ENCODE peak calls at places on chromosomes 12 and 14, in eight cellular contexts. A is mammary epithelial cell; G is CD4-positive, CD25-positive, alpha-beta regulatory T cell; L is suprapubic skin; P is IMR-90; J is uterus; K is pancreas; O is Peyer's patch. M is an unnamed sample.

GRCh38 chr12:64569923-64570595 is 40.2 kb upstream of the RASSF3 start:
- DNase-seq in K (no peak), G (no peak), P (no peak), J (no peak), L (no peak), A (no peak), O (no peak), M (no peak)

GRCh38 chr12:69059465-69060457 is 126.8 kb upstream of the CPM start:
- DNase-seq in L (no peak), O (no peak), P (peak; percentile 96), G (no peak), K (no peak), J (no peak), A (peak; percentile 94), M (no peak)

GRCh38 chr12:77577756-77578155 is 252.9 kb upstream of the NAV3 start:
- DNase-seq in P (peak; percentile 40), O (no peak), K (no peak), A (no peak), G (no peak), L (no peak), J (no peak), M (no peak)

GRCh38 chr12:29066061-29066588 is 83.0 kb upstream of the FAR2 start:
- DNase-seq in G (no peak), L (no peak), J (no peak), A (peak; percentile 47), O (no peak), P (peak; percentile 50), K (no peak), M (no peak)

GRCh38 chr12:89765959-89766824 is 57.6 kb upstream of the ATP2B1 start:
- DNase-seq in G (no peak), K (no peak), J (no peak), O (no peak), A (no peak), P (no peak), L (no peak), M (no peak)

GRCh38 chr12:43428088-43428600 is 123.9 kb downstream of the ADAMTS20 start:
- DNase-seq in G (no peak), A (no peak), L (no peak), O (no peak), J (no peak), P (no peak), K (no peak), M (no peak)

GRCh38 chr14:51365241-51365940 is 125.3 kb downstream of the TMX1 start:
- DNase-seq in A (no peak), P (no peak), L (no peak), K (no peak), G (no peak), O (no peak), J (peak; percentile 24), M (no peak)

GRCh38 chr12:53381739-53382630 is 2.0 kb downstream of the SP1 start:
- DNase-seq in L (no peak), J (peak; percentile 46), O (peak; percentile 44), A (peak; percentile 95), G (peak; percentile 22), K (peak; percentile 48), P (peak; percentile 44), M (peak; percentile 45)

GRCh38 chr12:132222096-132222807 is 78.0 kb downstream of the NOC4L start:
- DNase-seq in A (peak; percentile 34), O (peak; percentile 67), P (peak; percentile 2), K (no peak), L (no peak), J (no peak), G (no peak), M (peak; percentile 62)

GRCh38 chr12:57940052-57940914 is 1.1 kb upstream of the ATP23 start:
- DNase-seq in A (peak; percentile 4), L (no peak), G (no peak), J (no peak), P (no peak), O (no peak), K (no peak), M (no peak)

GRCh38 chr14:78595797-78596196 is 425.6 kb downstream of the NRXN3 start:
- DNase-seq in J (no peak), K (no peak), L (no peak), G (no peak), P (no peak), A (no peak), O (no peak), M (no peak)

GRCh38 chr12:109656681-109657262 is 56.9 kb upstream of the FAM222A start:
- DNase-seq in L (no peak), P (no peak), A (no peak), K (no peak), G (no peak), O (no peak), J (no peak), M (no peak)

GRCh38 chr12:57759360-57759980 is 4.6 kb downstream of the MARCHF9 start:
- DNase-seq in K (no peak), J (no peak), O (no peak), A (no peak), P (no peak), G (no peak), L (no peak), M (peak; percentile 38)

GRCh38 chr14:85824526-85824925 is 294.6 kb downstream of the FLRT2 start:
- DNase-seq in L (no peak), P (no peak), O (no peak), K (no peak), G (no peak), J (no peak), A (no peak), M (no peak)

GRCh38 chr12:117390866-117391265 is 29.4 kb upstream of the NOS1 start:
- DNase-seq in A (no peak), J (no peak), O (no peak), P (no peak), L (no peak), K (no peak), G (no peak), M (no peak)

GRCh38 chr12:75632452-75632851 is 121.0 kb upstream of the KRR1 start:
- DNase-seq in O (no peak), A (no peak), P (no peak), K (no peak), L (no peak), G (no peak), J (no peak), M (no peak)

GRCh38 chr14:22598099-22598895 is at the start of gene ABHD4:
- DNase-seq in J (peak; percentile 80), O (peak; percentile 84), P (peak; percentile 42), L (peak; percentile 92), A (peak; percentile 65), K (peak; percentile 77), G (peak; percentile 54), M (peak; percentile 74)

GRCh38 chr14:104293851-104294627 is 155.7 kb downstream of the KIF26A start:
- DNase-seq in A (no peak), P (no peak), K (no peak), L (peak; percentile 65), G (no peak), J (no peak), O (no peak), M (peak; percentile 19)

GRCh38 chr12:108833355-108833733 is 24.0 kb downstream of the SSH1 start:
- DNase-seq in A (peak; percentile 73), L (no peak), G (no peak), P (peak; percentile 90), O (no peak), J (no peak), K (no peak), M (peak; percentile 84)

DNA sequence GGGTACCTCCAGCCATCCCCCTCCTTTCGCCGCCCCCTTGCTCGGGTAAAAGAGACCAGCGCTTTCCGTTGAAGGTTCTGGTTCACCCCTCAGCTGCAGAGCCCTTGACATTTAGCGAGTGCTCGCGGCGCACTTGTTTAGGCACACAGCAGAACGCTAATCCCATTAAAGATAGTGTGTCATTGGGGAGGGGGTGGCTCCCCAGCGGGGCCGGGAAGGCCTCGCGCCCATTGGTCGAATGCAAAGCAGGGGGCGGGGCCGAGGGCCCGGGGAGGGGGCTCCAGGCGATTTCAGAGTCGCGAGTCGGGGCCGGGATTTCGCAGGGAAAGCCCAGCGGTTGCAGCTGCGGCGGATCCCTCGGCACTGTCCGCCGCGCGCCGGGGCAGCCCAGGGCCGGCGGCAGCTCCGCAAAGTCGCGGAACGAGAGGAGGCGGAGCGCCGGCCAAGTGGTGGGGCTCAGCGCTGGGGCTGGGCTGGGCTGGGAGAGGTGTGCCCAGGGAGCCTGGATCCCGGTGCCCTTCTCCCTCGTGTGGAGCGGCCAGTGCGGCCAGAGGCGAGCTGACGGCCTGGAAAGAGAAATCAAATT is 122.9 kb downstream of the TSPAN9 start:
- DNase-seq in A (peak; percentile 49), P (peak; percentile 65), J (peak; percentile 57), G (no peak), L (no peak), O (no peak), K (no peak), M (peak; percentile 82)
- H3K4me1 ChIP-seq in A (peaks cover 18% of the 10 kb centered on the region), P (peaks cover 3% of the 10 kb centered on the region), J (no peaks in the 10 kb centered on the region), G (no peaks in the 10 kb centered on the region), L (peaks cover 52% of the 10 kb centered on the region), O (no peaks in the 10 kb centered on the region), K (peaks cover 1% of the 10 kb centered on the region), M (peaks cover 7% of the 10 kb centered on the region)

DNA sequence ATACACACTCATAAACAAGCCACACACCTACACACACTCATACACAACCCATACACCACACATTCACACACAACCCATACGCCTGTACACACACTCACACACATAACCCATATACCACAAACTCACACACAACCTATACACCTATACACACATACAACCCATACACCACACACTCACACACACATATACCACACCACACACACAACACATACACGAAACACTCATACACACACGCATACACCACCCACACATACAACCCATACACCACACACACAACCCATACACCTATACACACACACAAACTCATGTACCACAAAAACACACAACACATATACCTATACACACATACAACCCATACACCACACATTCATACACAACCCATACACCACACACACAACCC is 164.3 kb downstream of the TMEM121 start:
- DNase-seq in A (no peak), L (no peak), O (peak; percentile 1), G (no peak), K (no peak), J (no peak), P (no peak), M (no peak)
- H3K4me1 ChIP-seq in A (no peaks in the 10 kb centered on the region), L (no peaks in the 10 kb centered on the region), O (no peaks in the 10 kb centered on the region), G (no peaks in the 10 kb centered on the region), K (no peaks in the 10 kb centered on the region), J (no peaks in the 10 kb centered on the region), P (no peaks in the 10 kb centered on the region), M (no peaks in the 10 kb centered on the region)

DNA sequence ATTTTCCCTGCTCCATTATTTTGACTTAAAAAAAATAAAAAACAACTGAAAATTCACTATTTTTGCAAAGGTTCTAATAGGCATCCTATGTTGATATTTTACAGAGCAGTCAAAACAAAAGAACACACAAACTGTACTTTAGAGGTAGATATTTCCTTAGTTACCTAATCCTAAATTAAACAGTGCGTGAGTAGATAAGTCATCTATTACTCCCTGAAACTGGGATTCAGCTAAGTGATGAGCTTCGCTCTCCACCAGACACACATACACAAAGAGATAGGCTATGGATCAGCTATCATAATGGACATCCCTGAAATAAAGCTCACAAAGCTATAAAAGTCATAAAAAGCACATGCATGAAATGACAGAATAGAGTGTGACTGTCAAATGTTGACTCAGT is 398.7 kb downstream of the SOX5 start:
- DNase-seq in J (no peak), O (no peak), A (no peak), G (no peak), K (no peak), L (no peak), P (no peak), M (no peak)
- H3K4me1 ChIP-seq in J (no peaks in the 10 kb centered on the region), O (no peaks in the 10 kb centered on the region), A (no peaks in the 10 kb centered on the region), G (no peaks in the 10 kb centered on the region), K (no peaks in the 10 kb centered on the region), L (no peaks in the 10 kb centered on the region), P (no peaks in the 10 kb centered on the region), M (no peaks in the 10 kb centered on the region)

GRCh38 chr12:106174876-106175275 is 36.1 kb upstream of the NUAK1 start:
- DNase-seq in K (no peak), L (no peak), O (no peak), A (no peak), J (no peak), P (peak; percentile 23), G (no peak), M (no peak)
- H3K4me1 ChIP-seq in K (no peaks in the 10 kb centered on the region), L (peaks cover 10% of the 10 kb centered on the region), O (no peaks in the 10 kb centered on the region), A (no peaks in the 10 kb centered on the region), J (peaks cover 6% of the 10 kb centered on the region), P (peaks cover 1% of the 10 kb centered on the region), G (no peaks in the 10 kb centered on the region), M (peaks cover 16% of the 10 kb centered on the region)

GRCh38 chr12:39619316-39619659 is 315 bp downstream of the ABCD2 start:
- DNase-seq in O (peak; percentile 52), A (no peak), G (no peak), K (no peak), J (no peak), L (no peak), P (no peak), M (no peak)
- H3K4me1 ChIP-seq in O (no peaks in the 10 kb centered on the region), A (peaks cover 12% of the 10 kb centered on the region), G (peaks cover 63% of the 10 kb centered on the region), K (peaks cover 6% of the 10 kb centered on the region), J (no peaks in the 10 kb centered on the region), L (peaks cover 10% of the 10 kb centered on the region), P (no peaks in the 10 kb centered on the region), M (peaks cover 3% of the 10 kb centered on the region)